ENCODE peak calls at places on chromosomes 16 and 17, in four cellular contexts. V, G, Y and F are unnamed samples.
A peak's percentile ranks its signal among the peaks of the same experiment; 100 is the strongest.

GRCh38 chr17:39926588-39927100 is 757 bp downstream of the ORMDL3 start:
- DNase-seq in G (peak; percentile 35), V (no peak), Y (no peak), F (peak; percentile 50)

GRCh38 chr16:88320947-88321634 is 61.7 kb upstream of the ZNF469 start:
- DNase-seq in Y (no peak), G (no peak), V (no peak), F (no peak)

GRCh38 chr16:4358831-4359561 is 7.9 kb upstream of the PAM16 start:
- DNase-seq in V (no peak), Y (no peak), G (no peak), F (peak; percentile 73)

GRCh38 chr16:29898786-29899515 is 399 bp downstream of the SEZ6L2 start:
- DNase-seq in G (no peak), V (no peak), Y (no peak), F (peak; percentile 84)

GRCh38 chr17:50459081-50459676 is 9.5 kb downstream of the CHAD start:
- DNase-seq in Y (no peak), V (peak; percentile 83), G (peak; percentile 81), F (no peak)

GRCh38 chr17:751269-752001 is 629 bp downstream of the GEMIN4 start:
- DNase-seq in G (peak; percentile 28), V (no peak), Y (no peak), F (peak; percentile 30)

GRCh38 chr16:56047307-56048234 is 143.7 kb upstream of the GNAO1 start:
- DNase-seq in V (no peak), G (no peak), Y (no peak), F (no peak)

GRCh38 chr17:68178831-68179230 is 69.0 kb upstream of the AMZ2 start:
- DNase-seq in G (no peak), Y (no peak), V (no peak), F (no peak)

GRCh38 chr17:32960815-32961214 is 30.8 kb upstream of the SPACA3 start:
- DNase-seq in V (no peak), Y (no peak), G (peak; percentile 52), F (no peak)

GRCh38 chr17:67139784-67140665 is 95.7 kb downstream of the CACNG1 start:
- DNase-seq in G (peak; percentile 37), Y (no peak), V (no peak), F (no peak)

GRCh38 chr16:67548265-67549126 is 13.8 kb upstream of the CTCF start:
- DNase-seq in G (no peak), V (no peak), Y (no peak), F (no peak)

GRCh38 chr17:64702815-64703214 is 40.7 kb upstream of the SMURF2 start:
- DNase-seq in G (no peak), V (no peak), Y (no peak), F (no peak)

GRCh38 chr17:76473541-76473985 is 6.2 kb downstream of the AANAT start:
- DNase-seq in Y (no peak), G (no peak), V (no peak), F (peak; percentile 76)

GRCh38 chr16:22004321-22004720 is 3.4 kb upstream of the PDZD9 start:
- DNase-seq in G (no peak), V (no peak), Y (no peak), F (no peak)

GRCh38 chr16:47461598-47462266 is 601 bp downstream of the PHKB start:
- DNase-seq in Y (peak; percentile 9), G (peak; percentile 80), V (peak; percentile 27), F (no peak)

GRCh38 chr17:76107507-76107906 is 3.9 kb upstream of the EXOC7 start:
- DNase-seq in V (no peak), Y (no peak), G (peak; percentile 33), F (no peak)

GRCh38 chr17:39702901-39703893 is 3.3 kb downstream of the ERBB2 start:
- DNase-seq in G (peak; percentile 68), Y (no peak), V (peak; percentile 57), F (no peak)

GRCh38 chr16:81578636-81579413 is 134.2 kb downstream of the CMIP start:
- DNase-seq in V (no peak), G (no peak), Y (no peak), F (no peak)

GRCh38 chr16:17211797-17212196 is 259.0 kb downstream of the XYLT1 start:
- DNase-seq in V (no peak), Y (no peak), G (no peak), F (peak; percentile 47)

GRCh38 chr17:31175237-31175636 is 80.5 kb downstream of the NF1 start:
- DNase-seq in G (no peak), Y (no peak), V (no peak), F (no peak)

GRCh38 chr17:32755045-32755805 is 121.7 kb downstream of the MYO1D start:
- DNase-seq in G (peak; percentile 68), V (no peak), Y (no peak), F (no peak)

GRCh38 chr16:1909661-1910231 is 8.5 kb downstream of the HS3ST6 start:
- DNase-seq in Y (no peak), V (no peak), G (no peak), F (peak; percentile 97)

GRCh38 chr17:72598705-72599104 is 477.9 kb downstream of the SOX9 start:
- DNase-seq in Y (no peak), G (no peak), V (no peak), F (no peak)

GRCh38 chr16:50227665-50228064 is 38.7 kb upstream of the ADCY7 start:
- DNase-seq in V (no peak), Y (no peak), G (no peak), F (no peak)

GRCh38 chr16:50224297-50224696 is 42.1 kb upstream of the ADCY7 start:
- DNase-seq in Y (no peak), G (no peak), V (no peak), F (no peak)

GRCh38 chr16:50228364-50228868 is 37.9 kb upstream of the ADCY7 start:
- DNase-seq in Y (no peak), V (no peak), G (no peak), F (no peak)

GRCh38 chr16:50227120-50227519 is 39.2 kb upstream of the ADCY7 start:
- DNase-seq in G (no peak), V (no peak), Y (no peak), F (no peak)

GRCh38 chr16:50229149-50229726 is 37.1 kb upstream of the ADCY7 start:
- DNase-seq in Y (no peak), G (no peak), V (no peak), F (no peak)
- H3K36me3 ChIP-seq in Y (peaks cover 35% of the 10 kb centered on the region), G (peaks cover 4% of the 10 kb centered on the region), V (no peaks in the 10 kb centered on the region), F (peaks cover 20% of the 10 kb centered on the region)

GRCh38 chr17:79650283-79650682 is 39.4 kb upstream of the RBFOX3 start:
- DNase-seq in Y (no peak), V (peak; percentile 1), G (no peak), F (peak; percentile 4)

GRCh38 chr17:79650861-79651260 is 40.0 kb upstream of the RBFOX3 start:
- DNase-seq in G (no peak), Y (no peak), V (peak; percentile 2), F (peak; percentile 6)

GRCh38 chr17:79646721-79647455 is 36.0 kb upstream of the RBFOX3 start:
- DNase-seq in Y (no peak), V (peak; percentile 2), G (no peak), F (peak; percentile 8)

GRCh38 chr17:79647456-79647915 is 36.6 kb upstream of the RBFOX3 start:
- DNase-seq in V (peak; percentile 1), Y (no peak), G (no peak), F (peak; percentile 18)

DNA sequence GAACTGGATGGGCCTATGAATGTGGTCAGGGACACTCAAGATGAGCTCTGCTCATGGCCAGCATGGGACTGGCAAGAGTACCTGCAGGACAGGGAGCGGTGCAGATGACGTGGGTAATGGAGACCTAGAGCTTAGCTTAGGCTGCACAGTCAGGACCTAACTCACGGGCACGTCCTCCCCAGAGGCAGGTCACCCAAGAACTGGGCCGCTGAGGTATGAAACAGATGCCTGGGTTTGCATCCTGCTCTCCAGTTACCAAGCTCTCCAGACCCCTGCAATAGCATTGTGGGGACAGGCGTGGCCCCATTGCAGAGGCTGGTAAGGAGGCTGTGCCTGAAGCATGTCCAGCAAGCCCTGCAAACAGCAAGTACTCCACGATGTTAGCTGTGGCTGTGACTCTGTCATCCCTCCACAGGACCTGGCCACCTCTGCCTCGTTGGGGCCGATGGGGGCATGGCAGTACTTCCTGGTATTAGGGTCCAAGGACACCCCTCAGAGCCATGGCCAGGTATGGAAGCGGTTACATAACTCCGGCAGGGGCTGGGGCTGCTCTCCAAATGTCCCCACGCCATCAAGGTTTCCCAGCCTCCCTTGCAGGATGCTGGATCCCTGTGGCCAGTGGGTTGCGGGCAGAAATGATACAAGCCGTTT is 37.5 kb upstream of the RBFOX3 start:
- DNase-seq in Y (no peak), V (peak; percentile 1), G (no peak), F (peak; percentile 9)
- H3K36me3 ChIP-seq in Y (no peaks in the 10 kb centered on the region), V (no peaks in the 10 kb centered on the region), G (no peaks in the 10 kb centered on the region), F (no peaks in the 10 kb centered on the region)

GRCh38 chr16:69160192-69160591 is 26.8 kb upstream of the SNTB2 start:
- DNase-seq in G (no peak), Y (no peak), V (no peak), F (no peak)
- H3K36me3 ChIP-seq in G (peaks cover 22% of the 10 kb centered on the region), Y (peaks cover 88% of the 10 kb centered on the region), V (no peaks in the 10 kb centered on the region), F (peaks cover 86% of the 10 kb centered on the region)

DNA sequence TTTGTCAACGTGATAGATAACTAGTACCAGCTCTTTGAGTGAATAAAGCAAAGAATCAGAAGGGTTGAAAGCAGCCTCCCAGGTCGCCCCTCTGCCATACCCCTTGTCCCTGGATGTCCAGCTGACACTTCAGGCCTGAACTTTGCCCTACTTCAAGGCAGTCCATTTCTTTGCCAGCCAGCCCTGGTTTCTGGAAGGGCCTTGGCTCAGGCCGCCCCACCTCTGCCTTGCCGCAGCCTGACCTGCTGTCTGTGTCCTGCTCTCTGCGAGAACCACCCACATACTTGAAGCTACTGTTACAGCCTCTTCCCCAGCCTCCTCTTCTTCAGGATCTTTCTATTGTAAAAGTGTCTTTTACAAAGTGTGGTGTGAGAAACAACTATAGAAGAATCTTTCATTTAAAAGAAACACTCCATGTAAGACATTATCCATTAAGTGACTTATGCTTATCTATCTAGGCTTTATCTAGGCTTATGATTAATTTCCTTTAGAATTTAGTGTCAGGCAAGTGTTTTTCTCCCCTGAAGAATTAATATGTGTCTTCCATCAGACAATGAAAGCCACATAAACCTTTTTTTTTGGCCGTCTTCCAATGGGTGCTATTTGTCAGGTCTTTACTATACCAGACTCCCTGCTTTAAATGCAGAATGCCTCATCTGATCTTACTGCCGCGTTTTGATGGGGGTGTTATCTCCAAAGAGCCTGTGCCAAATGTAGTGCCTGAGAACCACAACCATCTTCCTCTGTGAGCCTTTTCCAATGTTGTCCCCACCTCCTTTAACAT is 133.9 kb downstream of the SOCS1 start:
- DNase-seq in V (no peak), G (no peak), Y (no peak), F (no peak)
- H3K36me3 ChIP-seq in V (peaks cover 13% of the 10 kb centered on the region), G (peaks cover 6% of the 10 kb centered on the region), Y (peaks cover 27% of the 10 kb centered on the region), F (peaks cover 25% of the 10 kb centered on the region)

GRCh38 chr17:41868568-41868967 is 3.3 kb upstream of the KLHL11 start:
- DNase-seq in V (no peak), Y (no peak), G (no peak), F (no peak)

GRCh38 chr17:41870627-41871026 is 5.4 kb upstream of the KLHL11 start:
- DNase-seq in Y (no peak), V (peak; percentile 10), G (peak; percentile 53), F (no peak)

GRCh38 chr17:41870097-41870496 is 4.9 kb upstream of the KLHL11 start:
- DNase-seq in G (peak; percentile 89), Y (no peak), V (no peak), F (no peak)

GRCh38 chr17:41871789-41872188 is 6.6 kb upstream of the KLHL11 start:
- DNase-seq in V (no peak), G (no peak), Y (no peak), F (no peak)

GRCh38 chr17:41869426-41869825 is 4.2 kb upstream of the KLHL11 start:
- DNase-seq in Y (no peak), G (peak; percentile 94), V (peak; percentile 77), F (no peak)
- H3K36me3 ChIP-seq in Y (peaks cover 43% of the 10 kb centered on the region), G (peaks cover 24% of the 10 kb centered on the region), V (peaks cover 6% of the 10 kb centered on the region), F (peaks cover 86% of the 10 kb centered on the region)